ENCODE peak calls at places on chromosomes 3 and 15, in four cellular contexts. One of them, this sample, is unnamed.

GRCh38 chr3:129560931-129561594 is 18.1 kb downstream of the H1-8 start:
- DNase-seq in CD8-positive, alpha-beta memory T cell: no peak
- DNase-seq in CD8-positive, alpha-beta T cell: no peak
- DNase-seq in uterus: peak; percentile 88
- DNase-seq in this sample: peak; percentile 36

GRCh38 chr3:179233043-179233442 is 17.9 kb downstream of the KCNMB3 start:
- DNase-seq in CD8-positive, alpha-beta memory T cell: no peak
- DNase-seq in uterus: no peak
- DNase-seq in CD8-positive, alpha-beta T cell: no peak
- DNase-seq in this sample: no peak

GRCh38 chr3:192207661-192208060 is 519.7 kb downstream of the FGF12 start:
- DNase-seq in uterus: no peak
- DNase-seq in CD8-positive, alpha-beta memory T cell: no peak
- DNase-seq in CD8-positive, alpha-beta T cell: no peak
- DNase-seq in this sample: no peak

GRCh38 chr3:98730338-98730737 is 32.8 kb upstream of the ST3GAL6 start:
- DNase-seq in CD8-positive, alpha-beta T cell: no peak
- DNase-seq in uterus: no peak
- DNase-seq in CD8-positive, alpha-beta memory T cell: no peak
- DNase-seq in this sample: no peak

GRCh38 chr15:62603757-62604156 is 438.7 kb upstream of the C2CD4B start:
- DNase-seq in CD8-positive, alpha-beta T cell: no peak
- DNase-seq in CD8-positive, alpha-beta memory T cell: no peak
- DNase-seq in uterus: peak; percentile 42
- DNase-seq in this sample: no peak

GRCh38 chr15:77538793-77539487 is 93.8 kb downstream of the LINGO1 start:
- DNase-seq in CD8-positive, alpha-beta memory T cell: no peak
- DNase-seq in CD8-positive, alpha-beta T cell: no peak
- DNase-seq in uterus: no peak
- DNase-seq in this sample: no peak

GRCh38 chr3:188812198-188812597 is 359.6 kb upstream of the TPRG1 start:
- DNase-seq in uterus: no peak
- DNase-seq in CD8-positive, alpha-beta memory T cell: no peak
- DNase-seq in CD8-positive, alpha-beta T cell: no peak
- DNase-seq in this sample: no peak

GRCh38 chr15:79640206-79640605 is 208.1 kb downstream of the MINAR1 start:
- DNase-seq in uterus: no peak
- DNase-seq in CD8-positive, alpha-beta T cell: no peak
- DNase-seq in CD8-positive, alpha-beta memory T cell: no peak
- DNase-seq in this sample: no peak

GRCh38 chr15:44207643-44208042 is 12.6 kb upstream of the FRMD5 start:
- DNase-seq in uterus: no peak
- DNase-seq in CD8-positive, alpha-beta T cell: no peak
- DNase-seq in CD8-positive, alpha-beta memory T cell: no peak
- DNase-seq in this sample: no peak

GRCh38 chr3:159797771-159798170 is 190.9 kb upstream of the IL12A start:
- DNase-seq in CD8-positive, alpha-beta memory T cell: no peak
- DNase-seq in uterus: no peak
- DNase-seq in CD8-positive, alpha-beta T cell: no peak
- DNase-seq in this sample: no peak

GRCh38 chr3:141257971-141258370 is 26.3 kb downstream of the PXYLP1 start:
- DNase-seq in CD8-positive, alpha-beta memory T cell: no peak
- DNase-seq in uterus: no peak
- DNase-seq in CD8-positive, alpha-beta T cell: no peak
- DNase-seq in this sample: no peak

GRCh38 chr15:101348015-101348414 is 53.0 kb upstream of the SNRPA1 start:
- DNase-seq in uterus: no peak
- DNase-seq in CD8-positive, alpha-beta T cell: no peak
- DNase-seq in CD8-positive, alpha-beta memory T cell: no peak
- DNase-seq in this sample: no peak

GRCh38 chr3:132660745-132661067 is 577 bp downstream of the UBA5 start:
- DNase-seq in CD8-positive, alpha-beta memory T cell: no peak
- DNase-seq in CD8-positive, alpha-beta T cell: no peak
- DNase-seq in uterus: no peak
- DNase-seq in this sample: no peak

GRCh38 chr3:61938878-61939549 is 377.6 kb downstream of the PTPRG start:
- DNase-seq in uterus: no peak
- DNase-seq in CD8-positive, alpha-beta memory T cell: no peak
- DNase-seq in CD8-positive, alpha-beta T cell: no peak
- DNase-seq in this sample: no peak

GRCh38 chr3:186515115-186515514 is 29.1 kb downstream of the CRYGS start:
- DNase-seq in uterus: no peak
- DNase-seq in CD8-positive, alpha-beta memory T cell: peak; percentile 71
- DNase-seq in CD8-positive, alpha-beta T cell: peak; percentile 38
- DNase-seq in this sample: no peak

GRCh38 chr15:60076582-60077263 is 72.6 kb downstream of the FOXB1 start:
- DNase-seq in CD8-positive, alpha-beta memory T cell: no peak
- DNase-seq in CD8-positive, alpha-beta T cell: no peak
- DNase-seq in uterus: no peak
- DNase-seq in this sample: no peak

GRCh38 chr3:8052599-8053185 is 448.9 kb upstream of the LMCD1 start:
- DNase-seq in CD8-positive, alpha-beta T cell: no peak
- DNase-seq in uterus: no peak
- DNase-seq in CD8-positive, alpha-beta memory T cell: no peak
- DNase-seq in this sample: peak; percentile 17

GRCh38 chr3:73563896-73564582 is 60.7 kb downstream of the PDZRN3 start:
- DNase-seq in CD8-positive, alpha-beta memory T cell: no peak
- DNase-seq in uterus: no peak
- DNase-seq in CD8-positive, alpha-beta T cell: no peak
- DNase-seq in this sample: no peak

GRCh38 chr3:114093001-114093350 is 36.4 kb downstream of the QTRT2 start:
- DNase-seq in CD8-positive, alpha-beta memory T cell: no peak
- DNase-seq in CD8-positive, alpha-beta T cell: no peak
- DNase-seq in uterus: no peak
- DNase-seq in this sample: no peak

GRCh38 chr15:91113036-91113435 is 13.0 kb downstream of the SV2B start:
- DNase-seq in CD8-positive, alpha-beta memory T cell: no peak
- DNase-seq in uterus: no peak
- DNase-seq in CD8-positive, alpha-beta T cell: no peak
- DNase-seq in this sample: no peak

GRCh38 chr3:8622873-8623725 is 21.5 kb downstream of the SSUH2 start:
- DNase-seq in CD8-positive, alpha-beta T cell: peak; percentile 30
- DNase-seq in CD8-positive, alpha-beta memory T cell: no peak
- DNase-seq in uterus: peak; percentile 54
- DNase-seq in this sample: peak; percentile 85

GRCh38 chr15:31487811-31488436 is 161.3 kb downstream of the KLF13 start:
- DNase-seq in uterus: no peak
- DNase-seq in CD8-positive, alpha-beta T cell: no peak
- DNase-seq in CD8-positive, alpha-beta memory T cell: no peak
- DNase-seq in this sample: no peak

GRCh38 chr15:36407647-36408046 is 171.8 kb upstream of the CDIN1 start:
- DNase-seq in CD8-positive, alpha-beta memory T cell: no peak
- DNase-seq in CD8-positive, alpha-beta T cell: no peak
- DNase-seq in uterus: no peak
- DNase-seq in this sample: peak; percentile 74

GRCh38 chr3:37605754-37606153 is 255.9 kb upstream of the CTDSPL start:
- DNase-seq in uterus: no peak
- DNase-seq in CD8-positive, alpha-beta memory T cell: no peak
- DNase-seq in CD8-positive, alpha-beta T cell: no peak
- DNase-seq in this sample: no peak

GRCh38 chr3:69422751-69423150 is 36.9 kb upstream of the FRMD4B start:
- DNase-seq in uterus: no peak
- DNase-seq in CD8-positive, alpha-beta T cell: no peak
- DNase-seq in CD8-positive, alpha-beta memory T cell: no peak
- DNase-seq in this sample: peak; percentile 70

GRCh38 chr3:191030983-191031382 is 168.1 kb upstream of the OSTN start:
- DNase-seq in CD8-positive, alpha-beta T cell: no peak
- DNase-seq in CD8-positive, alpha-beta memory T cell: no peak
- DNase-seq in uterus: no peak
- DNase-seq in this sample: no peak

GRCh38 chr3:101484805-101485620 is 28.0 kb downstream of the SENP7 start:
- DNase-seq in CD8-positive, alpha-beta memory T cell: no peak
- DNase-seq in uterus: no peak
- DNase-seq in CD8-positive, alpha-beta T cell: no peak
- DNase-seq in this sample: peak; percentile 60

GRCh38 chr15:33149919-33150318 is 44.6 kb downstream of the FMN1 start:
- DNase-seq in uterus: no peak
- DNase-seq in CD8-positive, alpha-beta T cell: no peak
- DNase-seq in CD8-positive, alpha-beta memory T cell: no peak
- DNase-seq in this sample: no peak

GRCh38 chr3:20589275-20589674 is 403.3 kb upstream of the SGO1 start:
- DNase-seq in CD8-positive, alpha-beta T cell: no peak
- DNase-seq in CD8-positive, alpha-beta memory T cell: no peak
- DNase-seq in uterus: no peak
- DNase-seq in this sample: no peak

GRCh38 chr15:57460208-57460816 is 84.0 kb downstream of the CGNL1 start:
- DNase-seq in CD8-positive, alpha-beta T cell: no peak
- DNase-seq in uterus: no peak
- DNase-seq in CD8-positive, alpha-beta memory T cell: no peak
- DNase-seq in this sample: no peak

GRCh38 chr3:149968216-149968615 is 2.5 kb downstream of the PFN2 start:
- DNase-seq in CD8-positive, alpha-beta memory T cell: no peak
- DNase-seq in CD8-positive, alpha-beta T cell: no peak
- DNase-seq in uterus: no peak
- DNase-seq in this sample: peak; percentile 2

GRCh38 chr3:66279168-66279567 is 58.4 kb downstream of the SLC25A26 start:
- DNase-seq in CD8-positive, alpha-beta memory T cell: no peak
- DNase-seq in CD8-positive, alpha-beta T cell: no peak
- DNase-seq in uterus: no peak
- DNase-seq in this sample: no peak

GRCh38 chr15:29511663-29512062 is 242.0 kb upstream of the NSMCE3 start:
- DNase-seq in CD8-positive, alpha-beta T cell: no peak
- DNase-seq in CD8-positive, alpha-beta memory T cell: no peak
- DNase-seq in uterus: no peak
- DNase-seq in this sample: no peak

GRCh38 chr3:25007974-25008658 is 419.9 kb upstream of the RARB start:
- DNase-seq in CD8-positive, alpha-beta T cell: no peak
- DNase-seq in uterus: peak; percentile 26
- DNase-seq in CD8-positive, alpha-beta memory T cell: no peak
- DNase-seq in this sample: peak; percentile 67

GRCh38 chr3:188345223-188345622 is 191.3 kb downstream of the LPP start:
- DNase-seq in CD8-positive, alpha-beta memory T cell: no peak
- DNase-seq in uterus: no peak
- DNase-seq in CD8-positive, alpha-beta T cell: no peak
- DNase-seq in this sample: no peak

GRCh38 chr3:187101184-187102072 is 37.9 kb downstream of the RPL39L start:
- DNase-seq in CD8-positive, alpha-beta T cell: peak; percentile 67
- DNase-seq in CD8-positive, alpha-beta memory T cell: peak; percentile 68
- DNase-seq in uterus: peak; percentile 77
- DNase-seq in this sample: peak; percentile 96

GRCh38 chr15:38810686-38811085 is 246.1 kb upstream of the RASGRP1 start:
- DNase-seq in CD8-positive, alpha-beta T cell: no peak
- DNase-seq in CD8-positive, alpha-beta memory T cell: no peak
- DNase-seq in uterus: no peak
- DNase-seq in this sample: no peak

GRCh38 chr15:41161336-41161735 is 45.3 kb upstream of the INO80 start:
- DNase-seq in CD8-positive, alpha-beta T cell: no peak
- DNase-seq in uterus: no peak
- DNase-seq in CD8-positive, alpha-beta memory T cell: no peak
- DNase-seq in this sample: peak; percentile 17

GRCh38 chr15:26921433-26921832 is 49.5 kb upstream of the GABRG3 start:
- DNase-seq in CD8-positive, alpha-beta memory T cell: no peak
- DNase-seq in uterus: no peak
- DNase-seq in CD8-positive, alpha-beta T cell: no peak
- DNase-seq in this sample: no peak

GRCh38 chr3:23183114-23183513 is 20.0 kb upstream of the UBE2E2 start:
- DNase-seq in CD8-positive, alpha-beta memory T cell: no peak
- DNase-seq in CD8-positive, alpha-beta T cell: no peak
- DNase-seq in uterus: no peak
- DNase-seq in this sample: no peak
- H3K27ac ChIP-seq in CD8-positive, alpha-beta memory T cell: no peak overlapping the region
- H3K27ac ChIP-seq in CD8-positive, alpha-beta T cell: no peak overlapping the region
- H3K27ac ChIP-seq in uterus: no peak overlapping the region
- H3K27ac ChIP-seq in this sample: no peak overlapping the region

GRCh38 chr3:44031387-44032380 is 210.0 kb upstream of the TOPAZ1 start:
- DNase-seq in uterus: no peak
- DNase-seq in CD8-positive, alpha-beta memory T cell: no peak
- DNase-seq in CD8-positive, alpha-beta T cell: no peak
- DNase-seq in this sample: no peak
- H3K4me1 ChIP-seq in uterus: no peaks in the 10 kb centered on the region
- H3K4me1 ChIP-seq in CD8-positive, alpha-beta memory T cell: no peaks in the 10 kb centered on the region
- H3K4me1 ChIP-seq in CD8-positive, alpha-beta T cell: no peaks in the 10 kb centered on the region
- H3K4me1 ChIP-seq in this sample: peaks cover 3% of the 10 kb centered on the region

GRCh38 chr3:144296808-144297207 is 325.2 kb downstream of the DIPK2A start:
- DNase-seq in CD8-positive, alpha-beta T cell: no peak
- DNase-seq in uterus: no peak
- DNase-seq in CD8-positive, alpha-beta memory T cell: no peak
- DNase-seq in this sample: no peak
- H3K27ac ChIP-seq in CD8-positive, alpha-beta T cell: no peak overlapping the region
- H3K27ac ChIP-seq in uterus: no peak overlapping the region
- H3K27ac ChIP-seq in CD8-positive, alpha-beta memory T cell: no peak overlapping the region
- H3K27ac ChIP-seq in this sample: no peak overlapping the region

GRCh38 chr3:157916672-157917071 is 189.5 kb downstream of the SHOX2 start:
- DNase-seq in CD8-positive, alpha-beta memory T cell: no peak
- DNase-seq in uterus: no peak
- DNase-seq in CD8-positive, alpha-beta T cell: no peak
- DNase-seq in this sample: no peak
- H3K4me1 ChIP-seq in CD8-positive, alpha-beta memory T cell: no peaks in the 10 kb centered on the region
- H3K4me1 ChIP-seq in uterus: no peaks in the 10 kb centered on the region
- H3K4me1 ChIP-seq in CD8-positive, alpha-beta T cell: no peaks in the 10 kb centered on the region
- H3K4me1 ChIP-seq in this sample: no peaks in the 10 kb centered on the region

GRCh38 chr15:48358229-48358641 is 27.0 kb downstream of the DUT start:
- DNase-seq in CD8-positive, alpha-beta T cell: no peak
- DNase-seq in uterus: no peak
- DNase-seq in CD8-positive, alpha-beta memory T cell: no peak
- DNase-seq in this sample: peak; percentile 61
- H3K27ac ChIP-seq in CD8-positive, alpha-beta T cell: no peak overlapping the region
- H3K27ac ChIP-seq in uterus: no peak overlapping the region
- H3K27ac ChIP-seq in CD8-positive, alpha-beta memory T cell: no peak overlapping the region
- H3K27ac ChIP-seq in this sample: no peak overlapping the region

DNA sequence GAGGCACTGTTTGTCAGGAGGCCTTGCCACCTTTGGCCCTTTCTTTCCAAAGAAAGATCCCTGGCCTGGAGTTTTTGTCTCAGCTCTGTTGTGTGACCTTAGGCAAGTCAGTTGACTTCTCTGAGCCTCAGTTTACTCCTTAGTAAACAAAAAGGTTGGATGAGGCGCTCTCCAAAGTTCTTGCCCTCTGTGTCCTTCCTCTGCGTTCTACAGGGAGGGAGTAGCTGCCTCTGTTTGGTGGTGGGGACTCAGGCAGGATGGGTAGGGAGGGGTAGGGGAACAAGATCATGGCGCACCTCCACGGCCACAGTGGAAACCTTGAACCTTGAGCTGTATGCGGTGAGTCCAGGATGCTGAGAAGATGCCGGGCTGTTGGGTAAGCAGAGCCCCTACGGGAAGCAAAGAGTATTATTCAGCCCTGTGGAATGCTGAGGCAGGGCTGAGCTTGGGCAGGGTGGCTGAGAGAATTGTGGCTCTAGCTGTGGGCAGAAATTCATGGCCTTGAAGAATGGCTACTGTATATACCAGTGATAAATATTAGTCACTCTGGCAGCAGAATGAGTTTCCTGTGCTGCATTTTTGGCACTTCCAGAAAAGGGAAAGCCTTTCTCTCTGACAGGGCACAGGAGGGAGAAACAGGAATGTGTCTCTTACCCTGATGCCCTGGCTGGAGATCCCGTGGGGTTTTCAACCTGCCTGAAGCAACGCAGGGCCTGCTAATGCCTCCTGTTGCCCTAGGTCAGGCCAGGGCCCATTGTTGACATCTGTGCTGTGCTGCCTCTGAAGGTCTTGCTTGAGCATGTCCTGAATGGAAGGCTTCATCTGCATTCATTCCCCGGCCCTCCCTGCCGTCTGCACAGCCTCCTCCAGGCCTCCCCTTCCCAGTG is 39.9 kb downstream of the SMAD3 start:
- DNase-seq in uterus: peak; percentile 69
- DNase-seq in CD8-positive, alpha-beta T cell: no peak
- DNase-seq in CD8-positive, alpha-beta memory T cell: no peak
- DNase-seq in this sample: peak; percentile 96
- H3K4me1 ChIP-seq in uterus: peaks cover 16% of the 10 kb centered on the region
- H3K4me1 ChIP-seq in CD8-positive, alpha-beta T cell: peaks cover 82% of the 10 kb centered on the region
- H3K4me1 ChIP-seq in CD8-positive, alpha-beta memory T cell: peaks cover 87% of the 10 kb centered on the region
- H3K4me1 ChIP-seq in this sample: peaks cover 29% of the 10 kb centered on the region

GRCh38 chr15:96342611-96343528 is 12.4 kb downstream of the NR2F2 start:
- DNase-seq in uterus: peak; percentile 54
- DNase-seq in CD8-positive, alpha-beta T cell: no peak
- DNase-seq in CD8-positive, alpha-beta memory T cell: no peak
- DNase-seq in this sample: no peak
- H3K27ac ChIP-seq in uterus: peak overlapping the region; percentile 94
- H3K27ac ChIP-seq in CD8-positive, alpha-beta T cell: no peak overlapping the region
- H3K27ac ChIP-seq in CD8-positive, alpha-beta memory T cell: no peak overlapping the region
- H3K27ac ChIP-seq in this sample: no peak overlapping the region